ENCODE peak calls at places on chromosomes 13 and 19, in seven cellular contexts. N is Caco-2; C is amygdala; M is activated T-helper 1 cell treated with anti-CD3 and anti-CD28 coated beads, Interleukin-2, amount 50 U/mL, for 16 hours; P is T-helper 17 cell; Q is EL; J is stimulated activated CD8-positive, alpha-beta memory T cell treated with anti-CD3 and anti-CD28 coated beads, Interleukin-15, amount 100 ng/mL, for 1 hour. Z is an unnamed sample.

GRCh38 chr19:3692141-3693029 is 7.9 kb downstream of the PIP5K1C start:
- DNase-seq in M (peak), N (no peak), J (peak), Q (no peak), P (peak), C (no peak), Z (no peak)

GRCh38 chr19:33125929-33126388 is 6.0 kb upstream of the WDR88 start:
- DNase-seq in J (peak), Q (peak), P (no peak), C (no peak), N (no peak), M (peak), Z (no peak)

GRCh38 chr13:35718084-35718483 is 241.6 kb upstream of the MAB21L1 start:
- DNase-seq in J (no peak), C (no peak), P (no peak), M (no peak), N (no peak), Q (no peak), Z (no peak)

GRCh38 chr13:97223711-97224461 is 1.8 kb downstream of the MBNL2 start:
- DNase-seq in P (no peak), Q (peak), C (no peak), N (no peak), M (no peak), J (no peak), Z (no peak)

GRCh38 chr13:45873491-45874360 is 22.2 kb upstream of the SIAH3 start:
- DNase-seq in N (no peak), J (no peak), M (no peak), P (no peak), C (no peak), Q (peak), Z (no peak)

GRCh38 chr19:1977116-1977515 is 36.1 kb downstream of the CSNK1G2 start:
- DNase-seq in P (no peak), J (no peak), C (no peak), M (no peak), N (no peak), Q (no peak), Z (no peak)

GRCh38 chr13:26978081-26978860 is 193.3 kb downstream of the USP12 start:
- DNase-seq in M (no peak), C (no peak), P (no peak), Q (no peak), J (no peak), N (peak), Z (no peak)

GRCh38 chr13:68056816-68057710 is 826.9 kb upstream of the PCDH9 start:
- DNase-seq in P (no peak), C (no peak), N (no peak), Q (no peak), J (no peak), M (no peak), Z (no peak)

GRCh38 chr19:17457621-17458020 is 3.1 kb downstream of the NXNL1 start:
- DNase-seq in Q (no peak), P (no peak), M (no peak), J (no peak), N (no peak), C (no peak), Z (no peak)

GRCh38 chr13:52405369-52405766 is 604 bp downstream of the THSD1 start:
- DNase-seq in Q (no peak), M (no peak), N (no peak), J (no peak), P (no peak), C (no peak), Z (no peak)

GRCh38 chr13:71285700-71286099 is 581.3 kb downstream of the DACH1 start:
- DNase-seq in J (no peak), M (no peak), C (no peak), Q (no peak), N (no peak), P (no peak), Z (no peak)

GRCh38 chr19:22784051-22784450 is at the start of gene ZNF99:
- DNase-seq in C (no peak), M (no peak), N (no peak), P (no peak), J (no peak), Q (no peak), Z (no peak)

GRCh38 chr13:107258599-107259187 is 690.8 kb upstream of the ARGLU1 start:
- DNase-seq in M (no peak), Q (no peak), C (no peak), N (no peak), J (no peak), P (no peak), Z (no peak)

GRCh38 chr19:31943305-31943704 is 402.1 kb upstream of the ZNF507 start:
- DNase-seq in P (no peak), M (no peak), Q (no peak), N (no peak), C (no peak), J (no peak), Z (no peak)

GRCh38 chr13:33745370-33746324 is 72.3 kb upstream of the RFC3 start:
- DNase-seq in C (no peak), Q (no peak), M (no peak), N (no peak), J (no peak), P (no peak), Z (no peak)

GRCh38 chr13:29532136-29532535 is 63.4 kb downstream of the SLC7A1 start:
- DNase-seq in P (no peak), M (no peak), Q (no peak), J (no peak), C (no peak), N (no peak), Z (no peak)

GRCh38 chr19:29620931-29621351 is 14.9 kb downstream of the POP4 start:
- DNase-seq in P (no peak), J (no peak), Q (no peak), N (no peak), M (no peak), C (no peak), Z (no peak)

GRCh38 chr19:23070353-23070781 is 46.5 kb upstream of the ZNF730 start:
- DNase-seq in M (no peak), C (no peak), J (no peak), P (no peak), N (no peak), Q (peak), Z (no peak)

GRCh38 chr13:44259045-44260042 is 114.3 kb upstream of the SERP2 start:
- DNase-seq in Q (peak), N (no peak), M (no peak), P (no peak), J (peak), C (no peak), Z (no peak)

GRCh38 chr19:39425744-39426143 is 10.0 kb downstream of the RPS16 start:
- DNase-seq in M (no peak), N (no peak), J (no peak), P (no peak), C (no peak), Q (no peak), Z (no peak)

GRCh38 chr13:40777166-40777956 is 6.4 kb upstream of the MRPS31 start:
- DNase-seq in C (no peak), P (no peak), N (no peak), M (no peak), Q (peak), J (no peak), Z (no peak)

GRCh38 chr13:35649162-35649561 is 172.7 kb upstream of the MAB21L1 start:
- DNase-seq in Q (peak), N (no peak), P (no peak), J (no peak), M (no peak), C (no peak), Z (no peak)

GRCh38 chr13:89066868-89067466 is 1395.8 kb downstream of the SLITRK5 start:
- DNase-seq in Q (no peak), C (no peak), J (no peak), N (peak), M (no peak), P (no peak), Z (peak)

GRCh38 chr13:31773538-31773937 is 34.2 kb downstream of the RXFP2 start:
- DNase-seq in J (no peak), Q (peak), N (no peak), C (no peak), P (no peak), M (no peak), Z (no peak)